ENCODE peak calls at places on chromosomes 5 and 9, in seven cellular contexts. I is ovary, F is uterus, C is HCT116, D is PC-3, X is mammary epithelial cell, S is tibial artery. E is an unnamed sample.

GRCh38 chr9:134838651-134839431 is 41.8 kb upstream of the FCN2 start:
- DNase-seq in I (no peak), F (no peak), C (no peak), D (no peak), X (no peak), S (no peak), E (no peak)

GRCh38 chr5:11903614-11904269 is 504 bp downstream of the CTNND2 start:
- DNase-seq in I (no peak), F (no peak), C (no peak), D (peak), X (no peak), S (no peak), E (no peak)

GRCh38 chr5:96433066-96433447 is at the start of gene PCSK1:
- DNase-seq in I (no peak), F (no peak), C (no peak), D (no peak), X (no peak), S (no peak), E (no peak)

GRCh38 chr5:13985736-13986418 is 41.4 kb upstream of the DNAH5 start:
- DNase-seq in I (no peak), F (no peak), C (peak), D (peak), X (peak), S (no peak), E (peak)

GRCh38 chr5:119284031-119284430 is 71.8 kb upstream of the TNFAIP8 start:
- DNase-seq in I (no peak), F (no peak), C (no peak), D (no peak), X (no peak), S (no peak), E (no peak)

GRCh38 chr9:32376295-32376694 is 8.1 kb upstream of the ACO1 start:
- DNase-seq in I (no peak), F (no peak), C (no peak), D (no peak), X (no peak), S (no peak), E (no peak)

GRCh38 chr5:171272996-171273970 is 35.8 kb upstream of the TLX3 start:
- DNase-seq in I (no peak), F (no peak), C (peak), D (peak), X (peak), S (no peak), E (no peak)

GRCh38 chr9:133950206-133950915 is 41.8 kb downstream of the VAV2 start:
- DNase-seq in I (no peak), F (no peak), C (no peak), D (no peak), X (no peak), S (no peak), E (no peak)

GRCh38 chr5:135488727-135489465 is 36.7 kb upstream of the TIFAB start:
- DNase-seq in I (no peak), F (no peak), C (peak), D (peak), X (peak), S (peak), E (no peak)

GRCh38 chr5:57383093-57383861 is 99.3 kb downstream of the ACTBL2 start:
- DNase-seq in I (no peak), F (no peak), C (peak), D (peak), X (peak), S (no peak), E (peak)

GRCh38 chr5:149878371-149878770 is 66.2 kb downstream of the PDE6A start:
- DNase-seq in I (no peak), F (no peak), C (no peak), D (no peak), X (no peak), S (no peak), E (no peak)

GRCh38 chr9:118170032-118170955 is 466.1 kb downstream of the TLR4 start:
- DNase-seq in I (no peak), F (no peak), C (no peak), D (peak), X (peak), S (no peak), E (no peak)

GRCh38 chr9:129619787-129620668 is 873 bp downstream of the C9orf50 start:
- DNase-seq in I (no peak), F (no peak), C (no peak), D (no peak), X (no peak), S (no peak), E (no peak)
- H3K4me3 ChIP-seq in I (peak), F (peak), C (no peak), D (peak), X (peak), S (peak), E (peak)

GRCh38 chr5:139078345-139078744 is 119.8 kb downstream of the SIL1 start:
- DNase-seq in I (no peak), F (no peak), C (no peak), D (no peak), X (no peak), S (no peak), E (no peak)
- TF ChIP-seq CTCF in I (no peak), F (no peak), C (no peak), D (no peak), X (no peak), S (no peak), E (no peak)

GRCh38 chr9:95049761-95050160 is 267.7 kb downstream of the FANCC start:
- DNase-seq in I (no peak), F (no peak), C (no peak), D (no peak), X (no peak), S (no peak), E (no peak)
- H3K4me3 ChIP-seq in I (no peak), F (peak), C (no peak), D (peak), X (peak), S (peak), E (peak)

GRCh38 chr5:138932171-138932810 is 57.2 kb upstream of the LRRTM2 start:
- DNase-seq in I (no peak), F (no peak), C (no peak), D (no peak), X (no peak), S (no peak), E (no peak)
- TF ChIP-seq CTCF in I (no peak), F (no peak), C (peak), D (no peak), X (no peak), S (no peak), E (peak)

GRCh38 chr9:102459828-102460227 is 535.3 kb upstream of the CYLC2 start:
- DNase-seq in I (no peak), F (no peak), C (no peak), D (no peak), X (no peak), S (no peak), E (no peak)

GRCh38 chr9:102456562-102456961 is 538.6 kb upstream of the CYLC2 start:
- DNase-seq in I (no peak), F (no peak), C (no peak), D (no peak), X (no peak), S (no peak), E (no peak)

DNA sequence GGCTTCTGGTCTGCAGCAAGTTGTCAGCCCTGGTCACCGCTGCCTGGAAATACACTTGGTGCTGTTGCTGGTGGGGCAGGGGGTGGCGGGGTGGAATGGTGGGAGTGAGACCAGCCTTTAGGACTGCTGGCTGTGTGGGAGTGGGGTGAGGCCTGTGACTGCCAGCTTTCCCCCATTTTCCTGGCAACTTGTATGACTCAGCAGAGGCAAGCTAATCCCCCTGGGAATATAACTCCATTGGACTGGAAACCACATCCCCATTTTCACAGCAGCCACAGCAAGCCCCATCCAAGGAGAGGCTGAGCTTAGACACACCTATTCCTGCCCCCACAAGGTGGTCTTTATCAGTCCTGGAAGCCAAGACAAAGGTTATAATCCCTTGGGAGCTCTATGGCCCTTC is 533.7 kb upstream of the CYLC2 start:
- DNase-seq in I (no peak), F (no peak), C (no peak), D (no peak), X (no peak), S (no peak), E (no peak)
- H3K4me3 ChIP-seq in I (no peak), F (no peak), C (no peak), D (no peak), X (no peak), S (no peak), E (no peak)

DNA sequence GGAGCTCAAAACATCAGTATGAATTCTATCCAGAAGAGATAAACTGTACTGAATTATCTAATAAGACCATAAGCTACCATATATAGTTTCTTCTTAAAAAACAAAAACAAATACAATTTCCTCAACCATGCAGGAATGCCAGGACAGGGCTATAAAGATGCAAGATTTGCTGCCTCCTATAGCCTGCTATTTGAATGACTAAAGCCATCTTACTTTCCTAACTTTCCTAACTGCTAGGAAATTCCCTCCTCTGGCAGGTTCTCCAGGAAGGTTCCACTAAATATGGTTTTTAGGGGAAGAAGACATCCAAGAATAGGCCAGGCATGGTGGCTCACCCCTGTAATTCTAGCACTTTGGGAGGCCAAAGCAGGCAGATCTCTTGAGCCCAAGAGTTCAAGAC is 15.1 kb downstream of the KIF27 start:
- DNase-seq in I (no peak), F (no peak), C (no peak), D (peak), X (no peak), S (no peak), E (no peak)
- TF ChIP-seq CTCF in I (no peak), F (no peak), C (no peak), D (peak), X (peak), S (no peak), E (no peak)

DNA sequence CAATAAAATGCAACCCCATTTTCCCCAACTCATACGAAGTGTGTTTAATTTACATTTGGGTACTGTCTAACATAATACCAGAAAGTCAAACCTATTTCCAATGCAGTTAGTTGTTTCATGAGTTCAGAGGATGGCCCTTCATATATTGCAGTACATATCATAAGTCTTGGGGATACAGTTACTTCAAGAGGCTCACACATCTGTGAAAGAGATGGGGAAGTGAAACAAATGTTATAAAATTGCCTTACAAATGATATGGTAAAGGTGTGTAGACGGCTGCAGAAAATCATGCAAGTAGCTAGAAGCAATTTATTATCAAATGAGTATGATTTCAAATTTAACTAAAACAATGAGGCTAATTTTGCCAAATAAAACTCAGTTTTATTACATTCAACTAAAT is 219.0 kb upstream of the CDH12 start:
- DNase-seq in I (no peak), F (no peak), C (no peak), D (no peak), X (no peak), S (no peak), E (no peak)
- H3K4me3 ChIP-seq in I (no peak), F (no peak), C (no peak), D (no peak), X (no peak), S (no peak), E (no peak)

GRCh38 chr5:10233011-10233410 is 16.7 kb downstream of the ATPSCKMT start:
- DNase-seq in I (no peak), F (no peak), C (no peak), D (no peak), X (no peak), S (no peak), E (no peak)

GRCh38 chr5:10235350-10235749 is 14.3 kb downstream of the ATPSCKMT start:
- DNase-seq in I (no peak), F (no peak), C (peak), D (peak), X (no peak), S (no peak), E (no peak)

GRCh38 chr5:10229306-10230048 is 20.2 kb downstream of the ATPSCKMT start:
- DNase-seq in I (no peak), F (no peak), C (no peak), D (peak), X (peak), S (no peak), E (peak)

GRCh38 chr5:10232386-10232785 is 17.3 kb downstream of the ATPSCKMT start:
- DNase-seq in I (no peak), F (no peak), C (no peak), D (no peak), X (no peak), S (no peak), E (no peak)

DNA sequence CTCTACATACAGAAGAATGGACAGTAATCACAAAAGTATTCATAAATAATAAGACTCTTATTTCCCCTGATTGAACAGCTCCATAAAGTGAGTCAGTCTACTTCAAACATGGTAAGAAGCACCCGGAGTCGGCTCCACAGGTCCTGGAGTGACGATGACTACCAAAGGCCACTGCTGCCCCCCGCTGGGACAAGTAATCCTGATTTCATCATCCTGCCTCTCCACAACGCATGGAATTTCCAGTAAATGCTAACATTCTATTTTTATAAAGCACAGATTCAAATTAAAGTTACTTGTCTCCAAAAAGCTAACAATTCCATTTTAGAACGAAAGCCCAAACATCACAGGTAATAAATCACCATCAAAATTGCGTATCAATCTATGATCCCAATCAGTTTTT is 16.2 kb downstream of the ATPSCKMT start:
- DNase-seq in I (no peak), F (no peak), C (peak), D (peak), X (peak), S (no peak), E (peak)
- TF ChIP-seq CTCF in I (no peak), F (no peak), C (no peak), D (peak), X (peak), S (no peak), E (peak)

GRCh38 chr9:95325221-95325620 is 7.7 kb upstream of the FANCC start:
- DNase-seq in I (no peak), F (no peak), C (no peak), D (no peak), X (no peak), S (no peak), E (no peak)
- H3K4me3 ChIP-seq in I (no peak), F (no peak), C (no peak), D (no peak), X (no peak), S (no peak), E (no peak)

E was measured in AG09309.